ENCODE peak calls at places on chromosome 18, in four cellular contexts. One of them, this sample, is unnamed.

GRCh38 chr18:13629841-13630747 is 96.3 kb downstream of the FAM210A start:
- DNase-seq in COR-L47: peak
- DNase-seq in PC-9: peak
- DNase-seq in DMS79 treated with DMSO at 0.1 percent for 48 hours: peak
- DNase-seq in this sample: no peak

GRCh38 chr18:51051105-51051712 is 21.2 kb downstream of the SMAD4 start:
- DNase-seq in COR-L47: peak
- DNase-seq in PC-9: no peak
- DNase-seq in DMS79 treated with DMSO at 0.1 percent for 48 hours: peak
- DNase-seq in this sample: no peak

GRCh38 chr18:22503803-22504202 is 86.1 kb upstream of the CTAGE1 start:
- DNase-seq in COR-L47: no peak
- DNase-seq in PC-9: no peak
- DNase-seq in DMS79 treated with DMSO at 0.1 percent for 48 hours: no peak
- DNase-seq in this sample: peak

GRCh38 chr18:2411381-2411977 is 159.8 kb downstream of the METTL4 start:
- DNase-seq in COR-L47: no peak
- DNase-seq in PC-9: peak
- DNase-seq in DMS79 treated with DMSO at 0.1 percent for 48 hours: no peak
- DNase-seq in this sample: no peak

GRCh38 chr18:9421788-9422329 is 53.5 kb upstream of the RALBP1 start:
- DNase-seq in COR-L47: no peak
- DNase-seq in PC-9: no peak
- DNase-seq in DMS79 treated with DMSO at 0.1 percent for 48 hours: no peak
- DNase-seq in this sample: no peak

GRCh38 chr18:60038731-60039130 is 138.9 kb downstream of the PMAIP1 start:
- DNase-seq in COR-L47: no peak
- DNase-seq in PC-9: no peak
- DNase-seq in DMS79 treated with DMSO at 0.1 percent for 48 hours: no peak
- DNase-seq in this sample: no peak

GRCh38 chr18:24499814-24500601 is 39.6 kb downstream of the HRH4 start:
- DNase-seq in COR-L47: no peak
- DNase-seq in PC-9: no peak
- DNase-seq in DMS79 treated with DMSO at 0.1 percent for 48 hours: no peak
- DNase-seq in this sample: no peak

GRCh38 chr18:31830686-31831085 is 70.0 kb upstream of the SLC25A52 start:
- DNase-seq in COR-L47: no peak
- DNase-seq in PC-9: no peak
- DNase-seq in DMS79 treated with DMSO at 0.1 percent for 48 hours: no peak
- DNase-seq in this sample: no peak

GRCh38 chr18:79798346-79798998 is 734 bp downstream of the KCNG2 start:
- DNase-seq in COR-L47: no peak
- DNase-seq in PC-9: no peak
- DNase-seq in DMS79 treated with DMSO at 0.1 percent for 48 hours: no peak
- DNase-seq in this sample: no peak

GRCh38 chr18:37299471-37300304 is 265.9 kb downstream of the CELF4 start:
- DNase-seq in COR-L47: peak
- DNase-seq in PC-9: peak
- DNase-seq in DMS79 treated with DMSO at 0.1 percent for 48 hours: peak
- DNase-seq in this sample: peak

GRCh38 chr18:12434541-12434929 is 26.8 kb downstream of the PRELID3A start:
- DNase-seq in COR-L47: no peak
- DNase-seq in PC-9: no peak
- DNase-seq in DMS79 treated with DMSO at 0.1 percent for 48 hours: no peak
- DNase-seq in this sample: no peak

GRCh38 chr18:76565238-76566173 is 70.5 kb upstream of the ZNF516 start:
- DNase-seq in COR-L47: no peak
- DNase-seq in PC-9: peak
- DNase-seq in DMS79 treated with DMSO at 0.1 percent for 48 hours: no peak
- DNase-seq in this sample: peak

GRCh38 chr18:74375999-74376398 is 60.4 kb downstream of the C18orf63 start:
- DNase-seq in COR-L47: no peak
- DNase-seq in PC-9: no peak
- DNase-seq in DMS79 treated with DMSO at 0.1 percent for 48 hours: no peak
- DNase-seq in this sample: peak

GRCh38 chr18:78242307-78242643 is 737.3 kb upstream of the SALL3 start:
- DNase-seq in COR-L47: peak
- DNase-seq in PC-9: no peak
- DNase-seq in DMS79 treated with DMSO at 0.1 percent for 48 hours: no peak
- DNase-seq in this sample: no peak

GRCh38 chr18:267380-267687 is 513 bp downstream of the THOC1 start:
- DNase-seq in COR-L47: peak
- DNase-seq in PC-9: no peak
- DNase-seq in DMS79 treated with DMSO at 0.1 percent for 48 hours: peak
- DNase-seq in this sample: no peak

GRCh38 chr18:7720395-7720794 is 153.3 kb downstream of the PTPRM start:
- DNase-seq in COR-L47: no peak
- DNase-seq in PC-9: no peak
- DNase-seq in DMS79 treated with DMSO at 0.1 percent for 48 hours: no peak
- DNase-seq in this sample: no peak